ENCODE peak calls at places on chromosomes 7 and 10, in eight cellular contexts. L is ACHN, A is neuronal stem cell, R is fibroblast of pulmonary artery, Q is neural crest cell, M is Right ventricle myocardium inferior, F is NCI-H1694 treated with DMSO at 0.1 percent for 48 hours, O is uterus. W is an unnamed sample.

GRCh38 chr7:44565097-44565794 is 8.5 kb downstream of the DDX56 start:
- DNase-seq in A (peak), L (peak), O (peak), M (peak), R (peak), Q (peak), F (peak), W (peak)

GRCh38 chr10:114623661-114624294 is 34.3 kb downstream of the ABLIM1 start:
- DNase-seq in R (peak), L (peak), M (no peak), O (no peak), A (no peak), F (no peak), Q (no peak), W (no peak)

GRCh38 chr7:101754432-101755159 is 62.8 kb upstream of the CUX1 start:
- DNase-seq in R (peak), Q (no peak), O (peak), M (no peak), L (peak), F (peak), A (no peak), W (no peak)

GRCh38 chr7:78605131-78605530 is 806.6 kb downstream of the PHTF2 start:
- DNase-seq in L (no peak), F (no peak), M (no peak), O (no peak), A (no peak), R (no peak), Q (no peak), W (no peak)

GRCh38 chr10:13231808-13232207 is 2.4 kb downstream of the UCMA start:
- DNase-seq in F (no peak), L (no peak), M (no peak), R (no peak), A (no peak), O (no peak), Q (no peak), W (no peak)

GRCh38 chr10:11810313-11810766 is 12.8 kb upstream of the PROSER2 start:
- DNase-seq in M (no peak), O (no peak), Q (no peak), A (no peak), R (peak), F (no peak), L (no peak), W (no peak)

GRCh38 chr10:103227416-103227815 is 18.3 kb upstream of the RPEL1 start:
- DNase-seq in M (no peak), L (no peak), O (no peak), F (no peak), A (no peak), Q (no peak), R (no peak), W (no peak)

GRCh38 chr7:1975179-1975578 is 257.6 kb downstream of the MAD1L1 start:
- DNase-seq in F (no peak), M (peak), Q (no peak), A (no peak), O (no peak), R (no peak), L (no peak), W (no peak)

GRCh38 chr7:98565114-98565513 is 52.0 kb upstream of the NPTX2 start:
- DNase-seq in A (no peak), F (no peak), O (no peak), L (no peak), M (no peak), Q (no peak), R (no peak), W (no peak)

GRCh38 chr10:124157286-124157685 is 63.9 kb upstream of the CHST15 start:
- DNase-seq in L (no peak), R (no peak), A (no peak), M (no peak), Q (no peak), F (no peak), O (no peak), W (no peak)

GRCh38 chr7:37832194-37832593 is 16.2 kb upstream of the NME8 start:
- DNase-seq in R (peak), L (no peak), A (no peak), O (peak), F (peak), Q (no peak), M (peak), W (no peak)

W was measured in GM12891.